ENCODE peak calls at places on chromosomes 5 and 9, in six cellular contexts. Z is effector memory CD4-positive, alpha-beta T cell; C is endothelial cell of umbilical vein; X is CD8-positive, alpha-beta memory T cell; U is right atrium auricular region; E is pancreas. L is an unnamed sample.
A peak's percentile ranks its signal among the peaks of the same experiment; 100 is the strongest.

GRCh38 chr5:141488591-141489478 is at the start of gene PCDHGC5:
- DNase-seq in Z (no peak), C (no peak), X (no peak), U (peak; percentile 57), E (no peak), L (no peak)

GRCh38 chr9:77589046-77589795 is 58.9 kb downstream of the GNA14 start:
- DNase-seq in Z (no peak), C (no peak), X (no peak), U (no peak), E (no peak), L (peak; percentile 63)

GRCh38 chr5:73231245-73231778 is 58.3 kb downstream of the TMEM174 start:
- DNase-seq in Z (no peak), C (peak; percentile 9), X (no peak), U (no peak), E (no peak), L (no peak)

GRCh38 chr5:97142521-97143254 is at the start of gene LIX1:
- DNase-seq in Z (no peak), C (peak; percentile 50), X (peak; percentile 26), U (no peak), E (no peak), L (peak; percentile 26)

GRCh38 chr5:127011151-127011550 is 19.2 kb downstream of the MARCHF3 start:
- DNase-seq in Z (no peak), C (no peak), X (no peak), U (no peak), E (no peak), L (no peak)

GRCh38 chr5:10352404-10353240 is 873 bp upstream of the MARCHF6 start:
- DNase-seq in Z (no peak), C (no peak), X (no peak), U (no peak), E (no peak), L (no peak)

GRCh38 chr5:115575167-115576070 is 26.9 kb downstream of the TICAM2 start:
- DNase-seq in Z (no peak), C (peak; percentile 96), X (no peak), U (no peak), E (no peak), L (no peak)

GRCh38 chr5:127931396-127931795 is 152.2 kb upstream of the SLC12A2 start:
- DNase-seq in Z (no peak), C (no peak), X (no peak), U (no peak), E (no peak), L (no peak)

GRCh38 chr5:134524826-134525686 is at the start of gene JADE2:
- DNase-seq in Z (peak; percentile 80), C (peak; percentile 74), X (peak; percentile 92), U (no peak), E (peak; percentile 85), L (peak; percentile 80)

GRCh38 chr9:91177661-91178280 is 183.9 kb downstream of the AUH start:
- DNase-seq in Z (no peak), C (no peak), X (no peak), U (peak; percentile 43), E (peak; percentile 50), L (peak; percentile 58)

GRCh38 chr5:219492-219891 is 1.4 kb downstream of the SDHA start:
- DNase-seq in Z (peak; percentile 6), C (peak; percentile 79), X (peak; percentile 34), U (no peak), E (no peak), L (no peak)

GRCh38 chr9:137494550-137495351 is 35.6 kb upstream of the NSMF start:
- DNase-seq in Z (no peak), C (no peak), X (no peak), U (no peak), E (no peak), L (peak; percentile 59)

GRCh38 chr5:39547548-39548154 is 122.9 kb upstream of the DAB2 start:
- DNase-seq in Z (no peak), C (peak; percentile 85), X (peak; percentile 23), U (no peak), E (no peak), L (peak; percentile 27)

GRCh38 chr9:126438757-126439401 is 112.2 kb downstream of the MVB12B start:
- DNase-seq in Z (no peak), C (no peak), X (no peak), U (no peak), E (no peak), L (no peak)

GRCh38 chr5:17056056-17056690 is 120.1 kb upstream of the MYO10 start:
- DNase-seq in Z (no peak), C (peak; percentile 39), X (no peak), U (no peak), E (no peak), L (no peak)

GRCh38 chr9:131266301-131267229 is 9.7 kb downstream of the FAM78A start:
- DNase-seq in Z (peak; percentile 24), C (no peak), X (peak; percentile 61), U (no peak), E (no peak), L (no peak)

GRCh38 chr5:77367733-77368132 is 124.4 kb downstream of the WDR41 start:
- DNase-seq in Z (no peak), C (no peak), X (no peak), U (no peak), E (no peak), L (no peak)

GRCh38 chr5:177402271-177403043 is 2.0 kb upstream of the PFN3 start:
- DNase-seq in Z (peak; percentile 44), C (no peak), X (peak; percentile 64), U (no peak), E (peak; percentile 84), L (peak; percentile 86)

GRCh38 chr5:68381060-68381459 is 165.5 kb downstream of the PIK3R1 start:
- DNase-seq in Z (no peak), C (no peak), X (no peak), U (no peak), E (no peak), L (no peak)

GRCh38 chr9:2838356-2838983 is 5.4 kb downstream of the PUM3 start:
- DNase-seq in Z (no peak), C (peak; percentile 55), X (no peak), U (no peak), E (no peak), L (no peak)

GRCh38 chr9:137028281-137029057 is 432 bp upstream of the ABCA2 start:
- DNase-seq in Z (peak; percentile 52), C (peak; percentile 19), X (peak; percentile 68), U (no peak), E (peak; percentile 90), L (peak; percentile 83)

GRCh38 chr5:178333821-178334481 is 101.3 kb upstream of the PHYKPL start:
- DNase-seq in Z (no peak), C (no peak), X (no peak), U (no peak), E (peak; percentile 36), L (no peak)

GRCh38 chr9:135032868-135033460 is 54.5 kb upstream of the OLFM1 start:
- DNase-seq in Z (no peak), C (no peak), X (no peak), U (no peak), E (peak; percentile 34), L (no peak)

GRCh38 chr9:127972316-127972871 is 8.4 kb downstream of the EEIG1 start:
- DNase-seq in Z (no peak), C (no peak), X (no peak), U (no peak), E (no peak), L (no peak)

GRCh38 chr9:127974769-127975261 is 6.0 kb downstream of the EEIG1 start:
- DNase-seq in Z (no peak), C (no peak), X (no peak), U (no peak), E (no peak), L (no peak)

GRCh38 chr9:127974002-127974768 is 6.6 kb downstream of the EEIG1 start:
- DNase-seq in Z (no peak), C (no peak), X (no peak), U (no peak), E (no peak), L (no peak)

GRCh38 chr9:127971357-127972315 is 9.2 kb downstream of the EEIG1 start:
- DNase-seq in Z (peak; percentile 46), C (no peak), X (peak; percentile 56), U (no peak), E (no peak), L (no peak)

DNA sequence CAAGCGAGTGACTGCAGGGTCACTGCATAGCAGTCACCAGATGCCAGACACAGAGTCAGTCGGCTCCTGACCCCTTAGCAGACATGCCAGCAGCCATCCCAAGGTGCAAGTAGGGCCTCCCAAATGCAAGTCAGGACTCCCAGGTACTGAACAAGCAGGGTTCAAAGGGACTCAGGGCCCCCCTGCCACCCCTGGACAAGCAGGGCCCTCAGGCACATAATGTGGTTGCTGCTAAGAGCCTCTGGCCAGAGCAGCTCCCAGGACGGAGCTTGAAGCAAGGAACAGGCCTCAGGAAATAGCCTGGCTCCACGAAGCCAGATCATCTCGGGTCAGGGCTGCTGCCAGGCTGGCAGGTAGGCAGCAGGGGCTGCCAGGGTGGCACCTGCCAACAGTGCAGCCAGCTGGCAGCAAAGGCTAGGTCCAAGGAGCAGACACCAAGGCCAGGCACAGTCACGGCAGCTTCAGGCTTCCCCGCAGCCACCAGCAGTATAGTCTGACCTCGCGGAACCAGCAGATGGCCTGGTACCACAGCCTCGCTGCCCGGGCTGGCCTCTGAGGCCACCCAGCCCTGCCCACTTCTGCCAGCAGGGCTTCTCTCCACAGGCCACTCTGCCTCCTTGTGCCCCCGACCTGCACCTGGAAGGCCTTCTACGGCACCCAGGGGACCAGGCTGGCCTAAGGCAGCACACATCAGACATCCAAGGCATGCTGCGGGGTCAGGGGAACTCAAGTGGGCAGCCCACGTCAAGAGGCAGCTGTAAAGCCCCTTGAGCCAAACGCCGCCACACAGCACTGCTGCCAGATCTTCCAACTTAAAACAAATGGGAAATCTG is 7.4 kb downstream of the EEIG1 start:
- DNase-seq in Z (no peak), C (no peak), X (no peak), U (no peak), E (peak; percentile 81), L (peak; percentile 26)
- H3K27ac ChIP-seq in Z (peak overlapping the region; percentile 90), C (no peak overlapping the region), X (peak overlapping the region; percentile 40), U (peak overlapping the region; percentile 96), E (peak overlapping the region; percentile 73), L (peak overlapping the region; percentile 98)

GRCh38 chr5:103569313-103570060 is 6.9 kb upstream of the NUDT12 start:
- DNase-seq in Z (no peak), C (no peak), X (no peak), U (no peak), E (peak; percentile 54), L (no peak)
- H3K27ac ChIP-seq in Z (no peak overlapping the region), C (no peak overlapping the region), X (no peak overlapping the region), U (no peak overlapping the region), E (peak overlapping the region; percentile 54), L (no peak overlapping the region)

GRCh38 chr9:98962181-98962560 is 18.5 kb downstream of the COL15A1 start:
- DNase-seq in Z (no peak), C (no peak), X (no peak), U (no peak), E (no peak), L (no peak)
- H3K27ac ChIP-seq in Z (no peak overlapping the region), C (no peak overlapping the region), X (no peak overlapping the region), U (peak overlapping the region; percentile 59), E (no peak overlapping the region), L (peak overlapping the region; percentile 86)

DNA sequence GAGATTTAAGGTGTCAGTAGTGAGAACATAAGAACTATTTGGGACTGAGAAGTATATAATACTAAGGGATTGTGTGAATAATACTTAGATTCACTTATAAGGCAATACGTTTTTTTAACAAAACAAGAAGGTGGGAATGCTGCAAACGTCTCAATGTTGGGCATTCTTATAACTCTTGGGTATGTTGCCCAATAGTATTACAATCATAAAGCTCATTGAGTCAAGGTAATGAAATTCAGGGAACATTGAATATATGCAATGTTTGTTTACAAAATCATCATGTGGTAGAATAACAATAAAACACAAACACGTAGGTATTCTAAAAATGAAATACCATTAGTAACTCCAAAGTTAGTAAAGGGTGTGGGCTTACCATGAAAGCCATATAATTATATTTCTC is 400.7 kb downstream of the KIAA0825 start:
- DNase-seq in Z (no peak), C (no peak), X (no peak), U (no peak), E (no peak), L (no peak)
- H3K27ac ChIP-seq in Z (no peak overlapping the region), C (no peak overlapping the region), X (no peak overlapping the region), U (no peak overlapping the region), E (no peak overlapping the region), L (no peak overlapping the region)